ENCODE peak calls at places on chromosomes 12 and 14, in eight cellular contexts. One of them, this sample, is unnamed.
A peak's percentile ranks its signal among the peaks of the same experiment; 100 is the strongest.

GRCh38 chr14:22095845-22096510 is 422.4 kb upstream of the OR4E1 start:
- DNase-seq in BE2C: no peak
- DNase-seq in adipocyte: no peak
- DNase-seq in A549: no peak
- DNase-seq in uterus: no peak
- DNase-seq in CD4-positive, alpha-beta T cell: no peak
- DNase-seq in WERI-Rb-1: no peak
- DNase-seq in psoas muscle: no peak
- DNase-seq in this sample: peak; percentile 65

GRCh38 chr12:16581416-16581815 is 24.5 kb downstream of the LMO3 start:
- DNase-seq in BE2C: no peak
- DNase-seq in adipocyte: no peak
- DNase-seq in A549: no peak
- DNase-seq in uterus: no peak
- DNase-seq in CD4-positive, alpha-beta T cell: no peak
- DNase-seq in WERI-Rb-1: no peak
- DNase-seq in psoas muscle: no peak
- DNase-seq in this sample: no peak

GRCh38 chr14:87133073-87133815 is 859.7 kb downstream of the GALC start:
- DNase-seq in BE2C: no peak
- DNase-seq in adipocyte: peak; percentile 34
- DNase-seq in A549: no peak
- DNase-seq in uterus: peak; percentile 16
- DNase-seq in CD4-positive, alpha-beta T cell: no peak
- DNase-seq in WERI-Rb-1: no peak
- DNase-seq in psoas muscle: peak; percentile 44
- DNase-seq in this sample: no peak

GRCh38 chr14:21524575-21525518 is 1.3 kb downstream of the SALL2 start:
- DNase-seq in BE2C: no peak
- DNase-seq in adipocyte: no peak
- DNase-seq in A549: no peak
- DNase-seq in uterus: no peak
- DNase-seq in CD4-positive, alpha-beta T cell: no peak
- DNase-seq in WERI-Rb-1: no peak
- DNase-seq in psoas muscle: no peak
- DNase-seq in this sample: no peak

GRCh38 chr12:33116284-33116683 is 219.7 kb upstream of the PKP2 start:
- DNase-seq in BE2C: no peak
- DNase-seq in adipocyte: no peak
- DNase-seq in A549: no peak
- DNase-seq in uterus: no peak
- DNase-seq in CD4-positive, alpha-beta T cell: no peak
- DNase-seq in WERI-Rb-1: no peak
- DNase-seq in psoas muscle: no peak
- DNase-seq in this sample: no peak

GRCh38 chr12:93978553-93978952 is 169.8 kb upstream of the PLXNC1 start:
- DNase-seq in BE2C: no peak
- DNase-seq in adipocyte: peak; percentile 89
- DNase-seq in A549: no peak
- DNase-seq in uterus: peak; percentile 41
- DNase-seq in CD4-positive, alpha-beta T cell: no peak
- DNase-seq in WERI-Rb-1: no peak
- DNase-seq in psoas muscle: no peak
- DNase-seq in this sample: no peak

GRCh38 chr14:32711103-32711680 is 227.5 kb upstream of the NPAS3 start:
- DNase-seq in BE2C: peak; percentile 56
- DNase-seq in adipocyte: peak; percentile 77
- DNase-seq in A549: peak; percentile 32
- DNase-seq in uterus: no peak
- DNase-seq in CD4-positive, alpha-beta T cell: no peak
- DNase-seq in WERI-Rb-1: peak; percentile 36
- DNase-seq in psoas muscle: no peak
- DNase-seq in this sample: peak; percentile 47

GRCh38 chr12:90999946-91000345 is 4.8 kb downstream of the EPYC start:
- DNase-seq in BE2C: no peak
- DNase-seq in adipocyte: peak; percentile 38
- DNase-seq in A549: no peak
- DNase-seq in uterus: no peak
- DNase-seq in CD4-positive, alpha-beta T cell: no peak
- DNase-seq in WERI-Rb-1: no peak
- DNase-seq in psoas muscle: no peak
- DNase-seq in this sample: no peak

GRCh38 chr12:6063379-6063735 is 61.1 kb downstream of the VWF start:
- DNase-seq in BE2C: no peak
- DNase-seq in adipocyte: no peak
- DNase-seq in A549: no peak
- DNase-seq in uterus: no peak
- DNase-seq in CD4-positive, alpha-beta T cell: no peak
- DNase-seq in WERI-Rb-1: no peak
- DNase-seq in psoas muscle: no peak
- DNase-seq in this sample: no peak

GRCh38 chr12:88417531-88417930 is 162.7 kb downstream of the KITLG start:
- DNase-seq in BE2C: no peak
- DNase-seq in adipocyte: no peak
- DNase-seq in A549: no peak
- DNase-seq in uterus: no peak
- DNase-seq in CD4-positive, alpha-beta T cell: no peak
- DNase-seq in WERI-Rb-1: no peak
- DNase-seq in psoas muscle: no peak
- DNase-seq in this sample: no peak

GRCh38 chr14:102086346-102086971 is 385 bp downstream of the HSP90AA1 start:
- DNase-seq in BE2C: peak; percentile 42
- DNase-seq in adipocyte: peak; percentile 87
- DNase-seq in A549: peak; percentile 37
- DNase-seq in uterus: peak; percentile 45
- DNase-seq in CD4-positive, alpha-beta T cell: peak; percentile 61
- DNase-seq in WERI-Rb-1: no peak
- DNase-seq in psoas muscle: peak; percentile 44
- DNase-seq in this sample: peak; percentile 62

DNA sequence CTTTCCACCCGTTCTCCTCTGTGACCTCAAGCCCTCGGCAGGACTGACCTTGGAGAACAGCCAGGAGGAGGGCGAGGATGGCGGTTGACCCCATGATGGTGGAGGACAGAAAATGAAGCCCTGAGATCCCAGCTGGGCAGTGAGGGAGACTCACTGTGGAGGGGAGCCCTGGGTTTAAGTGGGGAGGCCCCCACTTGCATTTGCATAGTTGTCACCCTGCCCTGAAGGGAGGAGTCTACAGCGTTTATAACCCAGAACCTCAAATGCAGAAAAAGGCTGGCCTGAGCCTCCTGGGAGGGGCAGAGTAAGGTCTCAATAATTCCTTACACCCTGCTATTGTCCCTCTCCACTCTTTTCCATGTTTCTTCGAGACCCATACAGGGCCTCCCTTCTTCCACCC is 1052.7 kb downstream of the TMEM121 start:
- DNase-seq in BE2C: no peak
- DNase-seq in adipocyte: no peak
- DNase-seq in A549: no peak
- DNase-seq in uterus: no peak
- DNase-seq in CD4-positive, alpha-beta T cell: no peak
- DNase-seq in WERI-Rb-1: no peak
- DNase-seq in psoas muscle: no peak
- DNase-seq in this sample: no peak
- H3K9me3 ChIP-seq in BE2C: no peaks in the 10 kb centered on the region
- H3K9me3 ChIP-seq in adipocyte: no peaks in the 10 kb centered on the region
- H3K9me3 ChIP-seq in A549: no peaks in the 10 kb centered on the region
- H3K9me3 ChIP-seq in uterus: no peaks in the 10 kb centered on the region
- H3K9me3 ChIP-seq in CD4-positive, alpha-beta T cell: no peaks in the 10 kb centered on the region
- H3K9me3 ChIP-seq in WERI-Rb-1: no peaks in the 10 kb centered on the region
- H3K9me3 ChIP-seq in psoas muscle: no peaks in the 10 kb centered on the region
- H3K9me3 ChIP-seq in this sample: no peaks in the 10 kb centered on the region

GRCh38 chr14:37588956-37589737 is 5.9 kb downstream of the FOXA1 start:
- DNase-seq in BE2C: no peak
- DNase-seq in adipocyte: no peak
- DNase-seq in A549: peak; percentile 52
- DNase-seq in uterus: no peak
- DNase-seq in CD4-positive, alpha-beta T cell: no peak
- DNase-seq in WERI-Rb-1: no peak
- DNase-seq in psoas muscle: no peak
- DNase-seq in this sample: no peak

GRCh38 chr14:37591311-37591940 is 3.6 kb downstream of the FOXA1 start:
- DNase-seq in BE2C: no peak
- DNase-seq in adipocyte: no peak
- DNase-seq in A549: peak; percentile 80
- DNase-seq in uterus: no peak
- DNase-seq in CD4-positive, alpha-beta T cell: no peak
- DNase-seq in WERI-Rb-1: no peak
- DNase-seq in psoas muscle: no peak
- DNase-seq in this sample: no peak

GRCh38 chr14:37590096-37590809 is 4.8 kb downstream of the FOXA1 start:
- DNase-seq in BE2C: no peak
- DNase-seq in adipocyte: no peak
- DNase-seq in A549: no peak
- DNase-seq in uterus: no peak
- DNase-seq in CD4-positive, alpha-beta T cell: no peak
- DNase-seq in WERI-Rb-1: no peak
- DNase-seq in psoas muscle: no peak
- DNase-seq in this sample: no peak

GRCh38 chr14:37591941-37592287 is 3.1 kb downstream of the FOXA1 start:
- DNase-seq in BE2C: no peak
- DNase-seq in adipocyte: no peak
- DNase-seq in A549: peak; percentile 77
- DNase-seq in uterus: no peak
- DNase-seq in CD4-positive, alpha-beta T cell: no peak
- DNase-seq in WERI-Rb-1: no peak
- DNase-seq in psoas muscle: no peak
- DNase-seq in this sample: no peak

GRCh38 chr14:37590810-37591139 is 4.3 kb downstream of the FOXA1 start:
- DNase-seq in BE2C: no peak
- DNase-seq in adipocyte: no peak
- DNase-seq in A549: no peak
- DNase-seq in uterus: no peak
- DNase-seq in CD4-positive, alpha-beta T cell: no peak
- DNase-seq in WERI-Rb-1: no peak
- DNase-seq in psoas muscle: no peak
- DNase-seq in this sample: no peak
- H3K9me3 ChIP-seq in BE2C: no peaks in the 10 kb centered on the region
- H3K9me3 ChIP-seq in adipocyte: peaks cover 8% of the 10 kb centered on the region
- H3K9me3 ChIP-seq in A549: no peaks in the 10 kb centered on the region
- H3K9me3 ChIP-seq in uterus: no peaks in the 10 kb centered on the region
- H3K9me3 ChIP-seq in CD4-positive, alpha-beta T cell: no peaks in the 10 kb centered on the region
- H3K9me3 ChIP-seq in WERI-Rb-1: peaks cover 6% of the 10 kb centered on the region
- H3K9me3 ChIP-seq in psoas muscle: no peaks in the 10 kb centered on the region
- H3K9me3 ChIP-seq in this sample: no peaks in the 10 kb centered on the region

GRCh38 chr12:131005161-131006035 is 51.7 kb downstream of the ADGRD1 start:
- DNase-seq in BE2C: no peak
- DNase-seq in adipocyte: no peak
- DNase-seq in A549: no peak
- DNase-seq in uterus: no peak
- DNase-seq in CD4-positive, alpha-beta T cell: no peak
- DNase-seq in WERI-Rb-1: no peak
- DNase-seq in psoas muscle: no peak
- DNase-seq in this sample: no peak

GRCh38 chr12:131002271-131002670 is 48.6 kb downstream of the ADGRD1 start:
- DNase-seq in BE2C: no peak
- DNase-seq in adipocyte: no peak
- DNase-seq in A549: no peak
- DNase-seq in uterus: no peak
- DNase-seq in CD4-positive, alpha-beta T cell: no peak
- DNase-seq in WERI-Rb-1: no peak
- DNase-seq in psoas muscle: no peak
- DNase-seq in this sample: no peak

GRCh38 chr12:131004166-131004565 is 50.5 kb downstream of the ADGRD1 start:
- DNase-seq in BE2C: no peak
- DNase-seq in adipocyte: no peak
- DNase-seq in A549: no peak
- DNase-seq in uterus: no peak
- DNase-seq in CD4-positive, alpha-beta T cell: no peak
- DNase-seq in WERI-Rb-1: no peak
- DNase-seq in psoas muscle: no peak
- DNase-seq in this sample: no peak

GRCh38 chr12:131003036-131003435 is 49.3 kb downstream of the ADGRD1 start:
- DNase-seq in BE2C: no peak
- DNase-seq in adipocyte: no peak
- DNase-seq in A549: no peak
- DNase-seq in uterus: no peak
- DNase-seq in CD4-positive, alpha-beta T cell: no peak
- DNase-seq in WERI-Rb-1: no peak
- DNase-seq in psoas muscle: no peak
- DNase-seq in this sample: no peak

DNA sequence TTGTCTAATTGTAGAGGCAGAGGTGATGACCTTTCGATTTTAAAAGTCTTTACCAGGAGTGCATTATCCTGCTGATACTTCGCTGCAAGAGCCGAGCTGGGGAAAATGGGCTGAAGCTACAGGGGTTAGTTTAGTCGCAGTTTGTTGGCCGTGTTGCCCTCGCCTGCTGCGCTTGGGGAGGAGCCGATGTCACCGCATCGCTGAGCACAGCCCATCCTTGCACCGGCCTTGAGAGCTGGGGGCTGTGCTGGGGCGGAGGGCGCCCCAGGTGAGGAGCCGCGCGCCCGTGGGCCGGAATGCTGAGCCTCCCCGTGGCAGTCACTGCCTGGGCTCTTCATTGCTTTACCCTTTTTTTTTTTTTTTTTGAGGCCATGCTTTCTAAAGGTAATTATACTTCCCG is 50.0 kb downstream of the ADGRD1 start:
- DNase-seq in BE2C: no peak
- DNase-seq in adipocyte: no peak
- DNase-seq in A549: no peak
- DNase-seq in uterus: no peak
- DNase-seq in CD4-positive, alpha-beta T cell: no peak
- DNase-seq in WERI-Rb-1: no peak
- DNase-seq in psoas muscle: no peak
- DNase-seq in this sample: no peak
- H3K9me3 ChIP-seq in BE2C: no peaks in the 10 kb centered on the region
- H3K9me3 ChIP-seq in adipocyte: no peaks in the 10 kb centered on the region
- H3K9me3 ChIP-seq in A549: no peaks in the 10 kb centered on the region
- H3K9me3 ChIP-seq in uterus: no peaks in the 10 kb centered on the region
- H3K9me3 ChIP-seq in CD4-positive, alpha-beta T cell: no peaks in the 10 kb centered on the region
- H3K9me3 ChIP-seq in WERI-Rb-1: peaks cover 4% of the 10 kb centered on the region
- H3K9me3 ChIP-seq in psoas muscle: no peaks in the 10 kb centered on the region
- H3K9me3 ChIP-seq in this sample: no peaks in the 10 kb centered on the region

GRCh38 chr14:104175811-104176210 is 37.4 kb downstream of the KIF26A start:
- DNase-seq in BE2C: no peak
- DNase-seq in adipocyte: no peak
- DNase-seq in A549: no peak
- DNase-seq in uterus: no peak
- DNase-seq in CD4-positive, alpha-beta T cell: no peak
- DNase-seq in WERI-Rb-1: no peak
- DNase-seq in psoas muscle: no peak
- DNase-seq in this sample: no peak

GRCh38 chr14:104176611-104177010 is 38.2 kb downstream of the KIF26A start:
- DNase-seq in BE2C: no peak
- DNase-seq in adipocyte: no peak
- DNase-seq in A549: no peak
- DNase-seq in uterus: no peak
- DNase-seq in CD4-positive, alpha-beta T cell: no peak
- DNase-seq in WERI-Rb-1: no peak
- DNase-seq in psoas muscle: no peak
- DNase-seq in this sample: no peak

GRCh38 chr14:104178279-104178678 is 39.9 kb downstream of the KIF26A start:
- DNase-seq in BE2C: peak; percentile 57
- DNase-seq in adipocyte: no peak
- DNase-seq in A549: no peak
- DNase-seq in uterus: no peak
- DNase-seq in CD4-positive, alpha-beta T cell: no peak
- DNase-seq in WERI-Rb-1: no peak
- DNase-seq in psoas muscle: peak; percentile 29
- DNase-seq in this sample: no peak

GRCh38 chr14:104179126-104179525 is 40.7 kb downstream of the KIF26A start:
- DNase-seq in BE2C: no peak
- DNase-seq in adipocyte: no peak
- DNase-seq in A549: no peak
- DNase-seq in uterus: no peak
- DNase-seq in CD4-positive, alpha-beta T cell: no peak
- DNase-seq in WERI-Rb-1: no peak
- DNase-seq in psoas muscle: no peak
- DNase-seq in this sample: no peak

GRCh38 chr14:104177411-104177810 is 39.0 kb downstream of the KIF26A start:
- DNase-seq in BE2C: no peak
- DNase-seq in adipocyte: no peak
- DNase-seq in A549: no peak
- DNase-seq in uterus: no peak
- DNase-seq in CD4-positive, alpha-beta T cell: no peak
- DNase-seq in WERI-Rb-1: no peak
- DNase-seq in psoas muscle: no peak
- DNase-seq in this sample: no peak
- H3K9me3 ChIP-seq in BE2C: no peaks in the 10 kb centered on the region
- H3K9me3 ChIP-seq in adipocyte: no peaks in the 10 kb centered on the region
- H3K9me3 ChIP-seq in A549: no peaks in the 10 kb centered on the region
- H3K9me3 ChIP-seq in uterus: no peaks in the 10 kb centered on the region
- H3K9me3 ChIP-seq in CD4-positive, alpha-beta T cell: no peaks in the 10 kb centered on the region
- H3K9me3 ChIP-seq in WERI-Rb-1: no peaks in the 10 kb centered on the region
- H3K9me3 ChIP-seq in psoas muscle: no peaks in the 10 kb centered on the region
- H3K9me3 ChIP-seq in this sample: no peaks in the 10 kb centered on the region

This sample was measured in CD4-positive, CD25-positive, alpha-beta regulatory T cell.